ENCODE peak calls at places on chromosomes 7 and 10, in eight cellular contexts. One of them, this sample, is unnamed.

GRCh38 chr7:104137971-104138370 is 69.8 kb downstream of the ORC5 start:
- DNase-seq in fibroblast of lung: peak; percentile 85
- DNase-seq in GM13977: no peak
- DNase-seq in bronchial epithelial cell: peak; percentile 41
- DNase-seq in left ventricle myocardium inferior: no peak
- DNase-seq in ovary: no peak
- DNase-seq in IMR-90: peak; percentile 83
- DNase-seq in astrocyte: peak; percentile 76
- DNase-seq in this sample: no peak

GRCh38 chr10:44042926-44043602 is 341.8 kb downstream of the CXCL12 start:
- DNase-seq in fibroblast of lung: no peak
- DNase-seq in bronchial epithelial cell: no peak
- DNase-seq in ovary: no peak
- DNase-seq in astrocyte: no peak
- DNase-seq in left ventricle myocardium inferior: no peak
- DNase-seq in IMR-90: no peak
- DNase-seq in GM13977: no peak
- DNase-seq in this sample: no peak

GRCh38 chr10:132677096-132677904 is 108.6 kb downstream of the NKX6-2 start:
- DNase-seq in bronchial epithelial cell: no peak
- DNase-seq in GM13977: no peak
- DNase-seq in astrocyte: no peak
- DNase-seq in ovary: peak; percentile 9
- DNase-seq in IMR-90: no peak
- DNase-seq in fibroblast of lung: peak; percentile 11
- DNase-seq in left ventricle myocardium inferior: no peak
- DNase-seq in this sample: no peak

GRCh38 chr10:124598773-124599587 is 137.4 kb downstream of the LHPP start:
- DNase-seq in astrocyte: no peak
- DNase-seq in ovary: no peak
- DNase-seq in GM13977: no peak
- DNase-seq in IMR-90: no peak
- DNase-seq in bronchial epithelial cell: no peak
- DNase-seq in fibroblast of lung: no peak
- DNase-seq in left ventricle myocardium inferior: no peak
- DNase-seq in this sample: no peak

GRCh38 chr7:13032524-13032923 is 345.1 kb downstream of the ARL4A start:
- DNase-seq in left ventricle myocardium inferior: no peak
- DNase-seq in fibroblast of lung: no peak
- DNase-seq in ovary: no peak
- DNase-seq in bronchial epithelial cell: no peak
- DNase-seq in IMR-90: no peak
- DNase-seq in astrocyte: no peak
- DNase-seq in GM13977: no peak
- DNase-seq in this sample: no peak

GRCh38 chr7:9017251-9017650 is 583.8 kb downstream of the NXPH1 start:
- DNase-seq in bronchial epithelial cell: no peak
- DNase-seq in left ventricle myocardium inferior: no peak
- DNase-seq in IMR-90: no peak
- DNase-seq in GM13977: no peak
- DNase-seq in ovary: no peak
- DNase-seq in astrocyte: no peak
- DNase-seq in fibroblast of lung: no peak
- DNase-seq in this sample: no peak

GRCh38 chr7:74230446-74231231 is 20.8 kb downstream of the LAT2 start:
- DNase-seq in bronchial epithelial cell: no peak
- DNase-seq in astrocyte: no peak
- DNase-seq in fibroblast of lung: no peak
- DNase-seq in left ventricle myocardium inferior: no peak
- DNase-seq in IMR-90: no peak
- DNase-seq in GM13977: peak; percentile 37
- DNase-seq in ovary: no peak
- DNase-seq in this sample: no peak

GRCh38 chr10:71161429-71161828 is 50.9 kb upstream of the UNC5B start:
- DNase-seq in GM13977: no peak
- DNase-seq in bronchial epithelial cell: peak; percentile 60
- DNase-seq in astrocyte: peak; percentile 10
- DNase-seq in IMR-90: peak; percentile 6
- DNase-seq in left ventricle myocardium inferior: no peak
- DNase-seq in fibroblast of lung: peak; percentile 25
- DNase-seq in ovary: no peak
- DNase-seq in this sample: peak; percentile 44

GRCh38 chr7:33836797-33837355 is 68.5 kb upstream of the BMPER start:
- DNase-seq in GM13977: no peak
- DNase-seq in IMR-90: peak; percentile 60
- DNase-seq in bronchial epithelial cell: no peak
- DNase-seq in fibroblast of lung: peak; percentile 44
- DNase-seq in ovary: no peak
- DNase-seq in astrocyte: no peak
- DNase-seq in left ventricle myocardium inferior: no peak
- DNase-seq in this sample: no peak

GRCh38 chr10:86438091-86438749 is 71.6 kb upstream of the GRID1 start:
- DNase-seq in bronchial epithelial cell: no peak
- DNase-seq in ovary: no peak
- DNase-seq in GM13977: no peak
- DNase-seq in IMR-90: no peak
- DNase-seq in left ventricle myocardium inferior: no peak
- DNase-seq in fibroblast of lung: no peak
- DNase-seq in astrocyte: no peak
- DNase-seq in this sample: no peak

GRCh38 chr10:86437447-86437846 is 70.9 kb upstream of the GRID1 start:
- DNase-seq in fibroblast of lung: no peak
- DNase-seq in bronchial epithelial cell: no peak
- DNase-seq in GM13977: no peak
- DNase-seq in IMR-90: no peak
- DNase-seq in astrocyte: no peak
- DNase-seq in ovary: no peak
- DNase-seq in left ventricle myocardium inferior: no peak
- DNase-seq in this sample: no peak

GRCh38 chr10:86440874-86441838 is 74.6 kb upstream of the GRID1 start:
- DNase-seq in IMR-90: peak; percentile 91
- DNase-seq in astrocyte: peak; percentile 88
- DNase-seq in left ventricle myocardium inferior: no peak
- DNase-seq in fibroblast of lung: peak; percentile 92
- DNase-seq in ovary: no peak
- DNase-seq in bronchial epithelial cell: peak; percentile 96
- DNase-seq in GM13977: no peak
- DNase-seq in this sample: peak; percentile 39

GRCh38 chr10:86436963-86437362 is 70.4 kb upstream of the GRID1 start:
- DNase-seq in bronchial epithelial cell: no peak
- DNase-seq in IMR-90: no peak
- DNase-seq in left ventricle myocardium inferior: no peak
- DNase-seq in fibroblast of lung: no peak
- DNase-seq in astrocyte: no peak
- DNase-seq in GM13977: no peak
- DNase-seq in ovary: no peak
- DNase-seq in this sample: no peak

GRCh38 chr10:86439544-86439943 is 72.9 kb upstream of the GRID1 start:
- DNase-seq in bronchial epithelial cell: peak; percentile 67
- DNase-seq in left ventricle myocardium inferior: peak; percentile 22
- DNase-seq in GM13977: no peak
- DNase-seq in ovary: peak; percentile 65
- DNase-seq in fibroblast of lung: peak; percentile 93
- DNase-seq in IMR-90: peak; percentile 97
- DNase-seq in astrocyte: peak; percentile 89
- DNase-seq in this sample: peak; percentile 88
- TF ChIP-seq CTCF in bronchial epithelial cell: no peak
- TF ChIP-seq CTCF in left ventricle myocardium inferior: no peak
- TF ChIP-seq CTCF in GM13977: no peak
- TF ChIP-seq CTCF in ovary: no peak
- TF ChIP-seq CTCF in fibroblast of lung: no peak
- TF ChIP-seq CTCF in IMR-90: no peak
- TF ChIP-seq CTCF in astrocyte: no peak
- TF ChIP-seq CTCF in this sample: no peak

DNA sequence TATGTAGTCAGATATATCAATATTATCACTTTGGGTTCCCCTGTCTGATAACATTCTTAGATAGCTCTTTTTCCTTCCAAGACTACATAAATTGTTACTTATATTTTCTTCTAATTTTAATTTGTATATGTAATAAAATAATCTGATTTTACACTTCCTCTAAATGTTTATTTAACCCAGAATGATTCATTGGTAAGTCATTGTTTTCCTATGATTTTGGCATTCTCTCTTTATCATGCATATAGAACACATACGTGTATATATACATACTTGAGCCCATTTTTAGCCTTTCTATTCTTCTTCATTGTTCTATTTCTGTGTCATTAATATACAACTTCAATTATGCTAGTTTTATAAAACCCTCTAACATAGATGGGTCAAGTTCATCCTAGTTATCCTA is 16.6 kb downstream of the SFTPD start:
- DNase-seq in fibroblast of lung: no peak
- DNase-seq in astrocyte: no peak
- DNase-seq in ovary: no peak
- DNase-seq in left ventricle myocardium inferior: no peak
- DNase-seq in IMR-90: no peak
- DNase-seq in bronchial epithelial cell: peak; percentile 66
- DNase-seq in GM13977: no peak
- DNase-seq in this sample: no peak
- TF ChIP-seq CTCF in fibroblast of lung: no peak
- TF ChIP-seq CTCF in astrocyte: no peak
- TF ChIP-seq CTCF in ovary: no peak
- TF ChIP-seq CTCF in left ventricle myocardium inferior: no peak
- TF ChIP-seq CTCF in IMR-90: no peak
- TF ChIP-seq CTCF in bronchial epithelial cell: no peak
- TF ChIP-seq CTCF in GM13977: no peak
- TF ChIP-seq CTCF in this sample: no peak

GRCh38 chr10:77590344-77591237 is 47.0 kb downstream of the KCNMA1 start:
- DNase-seq in bronchial epithelial cell: no peak
- DNase-seq in fibroblast of lung: no peak
- DNase-seq in astrocyte: no peak
- DNase-seq in left ventricle myocardium inferior: no peak
- DNase-seq in IMR-90: no peak
- DNase-seq in GM13977: no peak
- DNase-seq in ovary: no peak
- DNase-seq in this sample: no peak
- TF ChIP-seq CTCF in bronchial epithelial cell: no peak
- TF ChIP-seq CTCF in fibroblast of lung: no peak
- TF ChIP-seq CTCF in astrocyte: no peak
- TF ChIP-seq CTCF in left ventricle myocardium inferior: no peak
- TF ChIP-seq CTCF in IMR-90: no peak
- TF ChIP-seq CTCF in GM13977: no peak
- TF ChIP-seq CTCF in ovary: no peak
- TF ChIP-seq CTCF in this sample: no peak

GRCh38 chr10:62196528-62196927 is 72.1 kb downstream of the RTKN2 start:
- DNase-seq in IMR-90: no peak
- DNase-seq in GM13977: no peak
- DNase-seq in left ventricle myocardium inferior: no peak
- DNase-seq in fibroblast of lung: no peak
- DNase-seq in ovary: no peak
- DNase-seq in astrocyte: no peak
- DNase-seq in bronchial epithelial cell: no peak
- DNase-seq in this sample: no peak
- TF ChIP-seq CTCF in IMR-90: no peak
- TF ChIP-seq CTCF in GM13977: no peak
- TF ChIP-seq CTCF in left ventricle myocardium inferior: no peak
- TF ChIP-seq CTCF in fibroblast of lung: no peak
- TF ChIP-seq CTCF in ovary: no peak
- TF ChIP-seq CTCF in astrocyte: no peak
- TF ChIP-seq CTCF in bronchial epithelial cell: no peak
- TF ChIP-seq CTCF in this sample: no peak

GRCh38 chr10:32891261-32891660 is 66.8 kb downstream of the ITGB1 start:
- DNase-seq in IMR-90: no peak
- DNase-seq in GM13977: no peak
- DNase-seq in astrocyte: no peak
- DNase-seq in fibroblast of lung: no peak
- DNase-seq in ovary: no peak
- DNase-seq in left ventricle myocardium inferior: no peak
- DNase-seq in bronchial epithelial cell: no peak
- DNase-seq in this sample: no peak

GRCh38 chr10:32890444-32890843 is 67.6 kb downstream of the ITGB1 start:
- DNase-seq in IMR-90: no peak
- DNase-seq in astrocyte: no peak
- DNase-seq in left ventricle myocardium inferior: no peak
- DNase-seq in GM13977: no peak
- DNase-seq in bronchial epithelial cell: no peak
- DNase-seq in fibroblast of lung: no peak
- DNase-seq in ovary: no peak
- DNase-seq in this sample: no peak

GRCh38 chr10:32889631-32890212 is 68.3 kb downstream of the ITGB1 start:
- DNase-seq in IMR-90: no peak
- DNase-seq in fibroblast of lung: no peak
- DNase-seq in ovary: no peak
- DNase-seq in bronchial epithelial cell: no peak
- DNase-seq in astrocyte: no peak
- DNase-seq in GM13977: no peak
- DNase-seq in left ventricle myocardium inferior: no peak
- DNase-seq in this sample: no peak

GRCh38 chr10:32888161-32888927 is 69.7 kb downstream of the ITGB1 start:
- DNase-seq in GM13977: no peak
- DNase-seq in astrocyte: no peak
- DNase-seq in ovary: no peak
- DNase-seq in left ventricle myocardium inferior: no peak
- DNase-seq in fibroblast of lung: no peak
- DNase-seq in bronchial epithelial cell: no peak
- DNase-seq in IMR-90: no peak
- DNase-seq in this sample: no peak

GRCh38 chr10:32893431-32893830 is 64.6 kb downstream of the ITGB1 start:
- DNase-seq in fibroblast of lung: no peak
- DNase-seq in left ventricle myocardium inferior: no peak
- DNase-seq in IMR-90: no peak
- DNase-seq in bronchial epithelial cell: no peak
- DNase-seq in GM13977: no peak
- DNase-seq in ovary: no peak
- DNase-seq in astrocyte: no peak
- DNase-seq in this sample: peak; percentile 14
- TF ChIP-seq CTCF in fibroblast of lung: no peak
- TF ChIP-seq CTCF in left ventricle myocardium inferior: no peak
- TF ChIP-seq CTCF in IMR-90: no peak
- TF ChIP-seq CTCF in bronchial epithelial cell: peak; percentile 33
- TF ChIP-seq CTCF in GM13977: no peak
- TF ChIP-seq CTCF in ovary: no peak
- TF ChIP-seq CTCF in astrocyte: peak; percentile 7
- TF ChIP-seq CTCF in this sample: no peak

This sample was measured in MCF 10A.